ENCODE peak calls at places on chromosome 12, in nine cellular contexts. F is ELR; K is posterior vena cava; D is T-cell; Q is AG04450; N is GOT3; C is stimulated activated CD4-positive, alpha-beta T cell treated with anti-CD3 and anti-CD28 coated beads, Interleukin-4, amount 100 ng/mL, for 48 hours; I is hepatic stellate cell; Z is astrocyte of the cerebellum. B is an unnamed sample.

GRCh38 chr12:51897181-51897580 is 9.3 kb downstream of the ANKRD33 start:
- DNase-seq in F (no peak), K (peak; percentile 83), D (no peak), Q (no peak), N (no peak), C (no peak), I (no peak), Z (no peak), B (no peak)

GRCh38 chr12:8912910-8913309 is 1.4 kb upstream of the PHC1 start:
- DNase-seq in F (peak; percentile 20), K (no peak), D (no peak), Q (no peak), N (no peak), C (no peak), I (no peak), Z (no peak), B (no peak)

GRCh38 chr12:71551529-71551928 is 111.9 kb downstream of the LGR5 start:
- DNase-seq in F (peak; percentile 55), K (no peak), D (no peak), Q (no peak), N (no peak), C (no peak), I (no peak), Z (peak; percentile 9), B (no peak)

GRCh38 chr12:111404362-111405148 is 1.2 kb upstream of the SH2B3 start:
- DNase-seq in F (peak; percentile 50), K (peak; percentile 82), D (no peak), Q (no peak), N (no peak), C (peak; percentile 69), I (no peak), Z (no peak), B (no peak)

GRCh38 chr12:93427779-93428564 is 13.8 kb downstream of the UBE2N start:
- DNase-seq in F (no peak), K (no peak), D (no peak), Q (peak; percentile 30), N (no peak), C (no peak), I (no peak), Z (no peak), B (no peak)

GRCh38 chr12:105342464-105342863 is 12.0 kb downstream of the C12orf75 start:
- DNase-seq in F (no peak), K (no peak), D (no peak), Q (no peak), N (no peak), C (no peak), I (no peak), Z (no peak), B (no peak)

GRCh38 chr12:6463858-6464257 is 6.6 kb downstream of the VAMP1 start:
- DNase-seq in F (no peak), K (no peak), D (no peak), Q (no peak), N (no peak), C (no peak), I (no peak), Z (no peak), B (no peak)

GRCh38 chr12:122336015-122336946 is 70.0 kb upstream of the VPS33A start:
- DNase-seq in F (peak; percentile 60), K (no peak), D (peak; percentile 28), Q (no peak), N (no peak), C (peak; percentile 35), I (peak; percentile 25), Z (no peak), B (peak; percentile 24)

GRCh38 chr12:43884683-43885410 is 49.0 kb downstream of the TMEM117 start:
- DNase-seq in F (no peak), K (no peak), D (no peak), Q (no peak), N (no peak), C (no peak), I (no peak), Z (no peak), B (peak; percentile 78)

GRCh38 chr12:53234236-53234635 is 2.2 kb upstream of the RARG start:
- DNase-seq in F (no peak), K (no peak), D (no peak), Q (no peak), N (no peak), C (no peak), I (no peak), Z (no peak), B (no peak)

GRCh38 chr12:52038447-52038846 is 12.8 kb upstream of the NR4A1 start:
- DNase-seq in F (peak; percentile 50), K (peak; percentile 73), D (no peak), Q (no peak), N (no peak), C (no peak), I (no peak), Z (no peak), B (no peak)

GRCh38 chr12:103773109-103773905 is 67.7 kb downstream of the NT5DC3 start:
- DNase-seq in F (no peak), K (no peak), D (no peak), Q (no peak), N (no peak), C (no peak), I (no peak), Z (peak; percentile 78), B (no peak)

GRCh38 chr12:130846386-130846785 is 7.3 kb upstream of the STX2 start:
- DNase-seq in F (no peak), K (no peak), D (no peak), Q (no peak), N (no peak), C (no peak), I (no peak), Z (no peak), B (no peak)

GRCh38 chr12:117875652-117876491 is 92.9 kb downstream of the KSR2 start:
- DNase-seq in F (peak; percentile 51), K (no peak), D (peak; percentile 48), Q (no peak), N (no peak), C (peak; percentile 17), I (no peak), Z (no peak), B (no peak)

GRCh38 chr12:118436002-118436724 is 59.8 kb downstream of the SUDS3 start:
- DNase-seq in F (peak; percentile 30), K (no peak), D (no peak), Q (no peak), N (no peak), C (no peak), I (no peak), Z (no peak), B (no peak)

GRCh38 chr12:124529595-124530276 is 37.7 kb downstream of the NCOR2 start:
- DNase-seq in F (no peak), K (no peak), D (no peak), Q (no peak), N (no peak), C (no peak), I (no peak), Z (no peak), B (no peak)

GRCh38 chr12:1855241-1855640 is 34.9 kb downstream of the LRTM2 start:
- DNase-seq in F (peak; percentile 17), K (no peak), D (no peak), Q (no peak), N (no peak), C (no peak), I (no peak), Z (no peak), B (no peak)

GRCh38 chr12:129762436-129762835 is 141.4 kb downstream of the TMEM132D start:
- DNase-seq in F (no peak), K (no peak), D (no peak), Q (no peak), N (no peak), C (no peak), I (no peak), Z (no peak), B (no peak)

GRCh38 chr12:59007620-59008019 is 87.3 kb upstream of the LRIG3 start:
- DNase-seq in F (peak; percentile 1), K (no peak), D (no peak), Q (no peak), N (no peak), C (no peak), I (no peak), Z (no peak), B (no peak)

GRCh38 chr12:68403711-68404110 is 71.5 kb upstream of the MDM1 start:
- DNase-seq in F (no peak), K (no peak), D (no peak), Q (no peak), N (no peak), C (no peak), I (no peak), Z (no peak), B (no peak)

GRCh38 chr12:45235087-45236025 is 19.5 kb downstream of the ANO6 start:
- DNase-seq in F (peak; percentile 64), K (no peak), D (no peak), Q (no peak), N (no peak), C (no peak), I (no peak), Z (no peak), B (no peak)

GRCh38 chr12:92080390-92081285 is 65.0 kb downstream of the BTG1 start:
- DNase-seq in F (peak; percentile 97), K (no peak), D (no peak), Q (no peak), N (no peak), C (no peak), I (peak; percentile 60), Z (peak; percentile 45), B (no peak)

GRCh38 chr12:13027508-13027907 is 16.7 kb upstream of the FAM234B start:
- DNase-seq in F (no peak), K (no peak), D (no peak), Q (no peak), N (no peak), C (no peak), I (no peak), Z (no peak), B (no peak)

GRCh38 chr12:47834199-47835016 is 14.7 kb upstream of the HDAC7 start:
- DNase-seq in F (no peak), K (no peak), D (no peak), Q (no peak), N (no peak), C (no peak), I (no peak), Z (no peak), B (no peak)

GRCh38 chr12:13165578-13166120 is 30.9 kb upstream of the EMP1 start:
- DNase-seq in F (peak; percentile 80), K (no peak), D (peak; percentile 36), Q (no peak), N (peak; percentile 5), C (peak; percentile 68), I (peak; percentile 49), Z (no peak), B (no peak)

GRCh38 chr12:33044447-33044846 is 147.9 kb upstream of the PKP2 start:
- DNase-seq in F (no peak), K (no peak), D (no peak), Q (no peak), N (no peak), C (no peak), I (no peak), Z (no peak), B (no peak)

B was measured in COLO829.